ENCODE peak calls at places on chromosomes 6 and 20, in nine cellular contexts. Q is astrocyte of the cerebellum; E is activated gamma-delta T cell; W is stimulated activated naive CD8-positive, alpha-beta T cell treated with anti-CD3 and anti-CD28 coated beads, Interleukin-15, Interleukin-2, amounts not matched to agents 100 U/mL and 50 U/mL, for 24 hours; M is activated T-helper 2 cell treated with anti-CD3 and anti-CD28 coated beads, Interferon-gamma antibody, Interleukin-2, Interleukin-4, amounts not matched to agents 10 μg/mL and 5 μg/mL and 100 μg/mL, durations not matched to agents 14 hours and 24 hours and 36 hours; K is astrocyte of the spinal cord; P is neuronal stem cell; U is MCF 10A; Z is HFF-Myc. J is an unnamed sample.

GRCh38 chr6:144379356-144379755 is 94.2 kb downstream of the UTRN start:
- DNase-seq in K (peak), W (no peak), Q (no peak), E (no peak), M (no peak), U (no peak), P (no peak), Z (no peak), J (no peak)

GRCh38 chr6:43833223-43833995 is 63.4 kb downstream of the VEGFA start:
- DNase-seq in U (no peak), W (no peak), Z (no peak), K (no peak), M (no peak), Q (no peak), E (no peak), P (no peak), J (no peak)

GRCh38 chr6:158057213-158057987 is 75.7 kb downstream of the SYNJ2 start:
- DNase-seq in Z (peak), P (no peak), K (peak), U (peak), W (peak), E (no peak), M (no peak), Q (peak), J (no peak)

GRCh38 chr20:9971746-9972145 is 63.0 kb upstream of the ANKEF1 start:
- DNase-seq in W (no peak), Z (no peak), E (no peak), Q (no peak), U (no peak), P (no peak), K (no peak), M (no peak), J (no peak)

GRCh38 chr6:138692058-138692977 is 81.3 kb upstream of the CCDC28A start:
- DNase-seq in E (peak), Q (no peak), M (peak), Z (no peak), U (peak), W (peak), K (peak), P (peak), J (peak)

GRCh38 chr6:116596815-116597214 is 19.5 kb upstream of the RSPH4A start:
- DNase-seq in U (peak), P (peak), K (peak), Z (no peak), E (no peak), M (no peak), Q (peak), W (no peak), J (no peak)

GRCh38 chr20:35008411-35009342 is 53.0 kb downstream of the MYH7B start:
- DNase-seq in E (no peak), U (no peak), Q (no peak), W (no peak), M (no peak), Z (no peak), P (no peak), K (no peak), J (no peak)

GRCh38 chr6:55704421-55704820 is 125.4 kb upstream of the HMGCLL1 start:
- DNase-seq in Z (no peak), E (no peak), Q (peak), U (peak), P (no peak), W (no peak), K (peak), M (no peak), J (no peak)

GRCh38 chr6:79225718-79226117 is 8.8 kb downstream of the HMGN3 start:
- DNase-seq in P (no peak), W (no peak), Q (no peak), K (no peak), E (no peak), M (no peak), Z (no peak), U (no peak), J (no peak)

GRCh38 chr6:10578718-10579117 is 57.6 kb downstream of the GCNT2 start:
- DNase-seq in W (no peak), U (no peak), Q (no peak), Z (no peak), E (no peak), P (no peak), M (no peak), K (no peak), J (no peak)

GRCh38 chr6:68876792-68877493 is 241.9 kb downstream of the ADGRB3 start:
- DNase-seq in Q (peak), P (no peak), M (no peak), K (peak), E (no peak), U (peak), W (no peak), Z (no peak), J (no peak)

GRCh38 chr6:22043284-22043962 is 253.4 kb downstream of the PRL start:
- DNase-seq in P (no peak), K (no peak), W (no peak), Z (no peak), Q (no peak), E (no peak), U (peak), M (no peak), J (no peak)

GRCh38 chr6:96899019-96899418 is 1.3 kb upstream of the NDUFAF4 start:
- DNase-seq in U (peak), P (no peak), M (no peak), Z (peak), E (no peak), W (no peak), K (peak), Q (peak), J (no peak)

GRCh38 chr6:148436466-148436865 is 93.8 kb downstream of the SASH1 start:
- DNase-seq in K (no peak), Z (no peak), P (no peak), Q (no peak), E (no peak), U (no peak), W (no peak), M (no peak), J (no peak)

GRCh38 chr20:3727333-3728035 is 5.0 kb upstream of the HSPA12B start:
- DNase-seq in P (no peak), E (no peak), Q (peak), Z (no peak), M (no peak), K (no peak), U (peak), W (no peak), J (no peak)

GRCh38 chr20:63074631-63075030 is 67.9 kb upstream of the BHLHE23 start:
- DNase-seq in M (no peak), W (no peak), K (no peak), U (no peak), E (no peak), Z (no peak), Q (no peak), P (no peak), J (no peak)

GRCh38 chr6:81751388-81752083 is 945 bp downstream of the TENT5A start:
- DNase-seq in Q (no peak), W (peak), E (peak), K (peak), Z (no peak), P (peak), U (peak), M (no peak), J (no peak)

GRCh38 chr20:38134427-38135281 is 30.4 kb downstream of the TGM2 start:
- DNase-seq in K (peak), M (no peak), U (peak), Q (peak), W (no peak), Z (no peak), E (no peak), P (no peak), J (no peak)

GRCh38 chr6:165615629-165616028 is 47.4 kb downstream of the PDE10A start:
- DNase-seq in Q (no peak), U (no peak), W (no peak), M (no peak), Z (no peak), E (no peak), P (no peak), K (peak), J (no peak)

GRCh38 chr6:42257063-42257462 is 39.4 kb upstream of the MRPS10 start:
- DNase-seq in M (no peak), E (no peak), Z (no peak), W (no peak), K (no peak), U (no peak), P (no peak), Q (no peak), J (no peak)

J was measured in GM19239.